ENCODE peak calls at places on chromosomes 1 and 21, in five cellular contexts. One of them, this sample, is unnamed. For H3K27me3, the result is how much of the 10 kb centered on the place peaks cover.

GRCh38 chr1:53580739-53581475 is 121.7 kb downstream of the DMRTB1 start:
- DNase-seq in DND-41: no peak
- DNase-seq in hepatocyte: no peak
- DNase-seq in H1: no peak
- DNase-seq in IMR-90: no peak
- DNase-seq in this sample: no peak

GRCh38 chr1:77847621-77848080 is 40.8 kb upstream of the NEXN start:
- DNase-seq in IMR-90: no peak
- DNase-seq in hepatocyte: no peak
- DNase-seq in H1: no peak
- DNase-seq in DND-41: peak
- DNase-seq in this sample: no peak

GRCh38 chr1:54436826-54437225 is 30.6 kb upstream of the SSBP3 start:
- DNase-seq in H1: no peak
- DNase-seq in hepatocyte: no peak
- DNase-seq in IMR-90: no peak
- DNase-seq in DND-41: no peak
- DNase-seq in this sample: no peak

GRCh38 chr1:224170748-224171478 is 12.1 kb upstream of the DEGS1 start:
- DNase-seq in IMR-90: no peak
- DNase-seq in H1: no peak
- DNase-seq in DND-41: peak
- DNase-seq in hepatocyte: no peak
- DNase-seq in this sample: no peak

GRCh38 chr1:18111605-18112297 is 4.2 kb downstream of the IGSF21 start:
- DNase-seq in hepatocyte: no peak
- DNase-seq in H1: no peak
- DNase-seq in DND-41: no peak
- DNase-seq in IMR-90: no peak
- DNase-seq in this sample: no peak

GRCh38 chr1:17538428-17539130 is 919 bp upstream of the ARHGEF10L start:
- DNase-seq in hepatocyte: peak
- DNase-seq in IMR-90: peak
- DNase-seq in DND-41: no peak
- DNase-seq in H1: no peak
- DNase-seq in this sample: no peak

GRCh38 chr21:26717146-26717739 is 128.0 kb downstream of the ADAMTS1 start:
- DNase-seq in H1: no peak
- DNase-seq in DND-41: no peak
- DNase-seq in IMR-90: peak
- DNase-seq in hepatocyte: no peak
- DNase-seq in this sample: no peak

GRCh38 chr1:192807221-192807967 is 1.4 kb upstream of the RGS2 start:
- DNase-seq in IMR-90: peak
- DNase-seq in DND-41: no peak
- DNase-seq in hepatocyte: no peak
- DNase-seq in H1: no peak
- DNase-seq in this sample: no peak

GRCh38 chr1:100523038-100523649 is 14.8 kb upstream of the GPR88 start:
- DNase-seq in IMR-90: peak
- DNase-seq in DND-41: no peak
- DNase-seq in H1: no peak
- DNase-seq in hepatocyte: no peak
- DNase-seq in this sample: no peak

GRCh38 chr1:109214695-109215623 is 1.2 kb downstream of the SARS1 start:
- DNase-seq in IMR-90: peak
- DNase-seq in hepatocyte: peak
- DNase-seq in DND-41: peak
- DNase-seq in H1: no peak
- DNase-seq in this sample: no peak

GRCh38 chr1:199867601-199868000 is 159.9 kb upstream of the NR5A2 start:
- DNase-seq in IMR-90: peak
- DNase-seq in hepatocyte: no peak
- DNase-seq in H1: no peak
- DNase-seq in DND-41: no peak
- DNase-seq in this sample: no peak

GRCh38 chr1:18534810-18535205 is 54.1 kb downstream of the KLHDC7A start:
- DNase-seq in IMR-90: no peak
- DNase-seq in DND-41: no peak
- DNase-seq in hepatocyte: no peak
- DNase-seq in H1: no peak
- DNase-seq in this sample: no peak

GRCh38 chr1:237953238-237953637 is 62.5 kb upstream of the ZP4 start:
- DNase-seq in IMR-90: no peak
- DNase-seq in H1: no peak
- DNase-seq in hepatocyte: no peak
- DNase-seq in DND-41: no peak
- DNase-seq in this sample: no peak

GRCh38 chr1:158248771-158249170 is 5.5 kb upstream of the CD1A start:
- DNase-seq in hepatocyte: no peak
- DNase-seq in IMR-90: no peak
- DNase-seq in H1: no peak
- DNase-seq in DND-41: peak
- DNase-seq in this sample: no peak

DNA sequence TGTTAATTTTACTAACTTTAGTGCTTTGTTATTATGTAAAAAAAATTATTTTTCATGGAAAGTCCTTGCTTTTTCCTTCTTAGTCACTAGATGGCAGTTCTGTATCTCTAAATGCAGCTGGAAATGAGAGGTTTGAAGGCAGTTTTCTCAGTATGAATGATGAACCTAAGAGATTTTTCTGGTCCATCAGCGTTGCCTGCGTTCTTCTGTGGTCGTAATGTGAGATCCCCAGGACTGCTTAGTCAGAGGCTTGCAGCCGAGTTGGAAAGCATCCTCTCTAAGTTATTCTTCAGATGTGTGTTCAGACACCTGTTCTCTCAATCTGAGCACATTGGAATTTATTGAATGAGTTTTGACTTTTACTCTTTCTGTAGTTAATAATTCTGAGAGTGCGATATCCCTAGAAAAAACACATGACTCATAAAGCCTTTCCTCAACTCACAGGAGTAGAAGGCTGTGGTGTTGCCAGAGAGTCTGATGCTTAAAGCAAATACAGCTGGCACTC is 99.2 kb downstream of the FMN2 start:
- DNase-seq in IMR-90: peak
- DNase-seq in H1: no peak
- DNase-seq in DND-41: no peak
- DNase-seq in hepatocyte: peak
- DNase-seq in this sample: no peak
- TF ChIP-seq CTCF in IMR-90: peak
- TF ChIP-seq CTCF in H1: peak
- TF ChIP-seq CTCF in DND-41: peak
- TF ChIP-seq CTCF in hepatocyte: peak
- TF ChIP-seq CTCF in this sample: peak

GRCh38 chr21:38989745-38990423 is 184.2 kb downstream of the ETS2 start:
- DNase-seq in hepatocyte: peak
- DNase-seq in IMR-90: peak
- DNase-seq in DND-41: no peak
- DNase-seq in H1: no peak
- DNase-seq in this sample: peak
- H2AFZ ChIP-seq in hepatocyte: no peak
- H2AFZ ChIP-seq in IMR-90: peak
- H2AFZ ChIP-seq in DND-41: no peak
- H2AFZ ChIP-seq in H1: no peak
- H2AFZ ChIP-seq in this sample: no peak

GRCh38 chr1:11701551-11701961 is 10.0 kb downstream of the DRAXIN start:
- DNase-seq in DND-41: no peak
- DNase-seq in hepatocyte: no peak
- DNase-seq in IMR-90: no peak
- DNase-seq in H1: no peak
- DNase-seq in this sample: no peak

GRCh38 chr1:11701981-11702803 is 10.7 kb downstream of the DRAXIN start:
- DNase-seq in DND-41: no peak
- DNase-seq in hepatocyte: no peak
- DNase-seq in IMR-90: no peak
- DNase-seq in H1: no peak
- DNase-seq in this sample: no peak

GRCh38 chr1:11703357-11704225 is 12.1 kb downstream of the DRAXIN start:
- DNase-seq in DND-41: no peak
- DNase-seq in H1: no peak
- DNase-seq in hepatocyte: no peak
- DNase-seq in IMR-90: no peak
- DNase-seq in this sample: no peak

GRCh38 chr1:11697893-11698210 is 6.3 kb downstream of the DRAXIN start:
- DNase-seq in DND-41: no peak
- DNase-seq in IMR-90: no peak
- DNase-seq in H1: no peak
- DNase-seq in hepatocyte: no peak
- DNase-seq in this sample: no peak

GRCh38 chr1:11700655-11701467 is 9.4 kb downstream of the DRAXIN start:
- DNase-seq in DND-41: no peak
- DNase-seq in IMR-90: no peak
- DNase-seq in H1: no peak
- DNase-seq in hepatocyte: no peak
- DNase-seq in this sample: no peak
- H3K27me3 ChIP-seq in DND-41: under half
- H3K27me3 ChIP-seq in IMR-90: half or more
- H3K27me3 ChIP-seq in H1: under half
- H3K27me3 ChIP-seq in hepatocyte: under half
- H3K27me3 ChIP-seq in this sample: half or more

DNA sequence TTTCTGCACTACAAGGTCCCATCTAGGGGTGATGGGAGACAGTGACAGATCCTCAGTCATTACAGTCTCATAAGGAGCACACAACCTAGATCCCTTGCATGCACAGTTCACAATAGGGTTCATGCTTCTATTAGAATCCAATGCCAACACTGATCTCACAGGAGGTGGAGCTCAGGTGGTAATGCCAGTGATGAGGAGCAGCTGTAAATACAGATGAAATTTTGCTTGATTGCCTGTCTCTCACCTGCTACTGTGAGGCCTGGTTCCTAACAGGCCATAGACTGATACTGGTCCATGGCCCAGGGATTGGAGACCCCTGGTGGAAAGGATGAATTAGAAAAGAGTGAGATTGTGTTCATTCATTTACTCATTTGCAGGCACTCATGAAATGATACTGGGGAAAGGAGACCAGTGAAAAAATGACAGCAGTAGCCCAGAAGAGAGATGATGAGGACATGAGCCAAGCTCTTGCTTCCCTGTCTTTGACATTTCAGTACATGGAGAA is 251.6 kb upstream of the DUSP10 start:
- DNase-seq in hepatocyte: no peak
- DNase-seq in DND-41: no peak
- DNase-seq in H1: no peak
- DNase-seq in IMR-90: no peak
- DNase-seq in this sample: no peak
- TF ChIP-seq CTCF in hepatocyte: no peak
- TF ChIP-seq CTCF in DND-41: peak
- TF ChIP-seq CTCF in H1: peak
- TF ChIP-seq CTCF in IMR-90: no peak
- TF ChIP-seq CTCF in this sample: no peak